ENCODE peak calls at places on chromosomes 11 and 22, in ten cellular contexts. T, I, R, L, W, N, Z, B, Y and S are unnamed samples.

GRCh38 chr11:86775342-86775741 is 25.0 kb upstream of the PRSS23 start:
- DNase-seq in T (no peak), I (no peak), R (no peak), L (no peak), W (no peak), N (no peak), Z (no peak), B (no peak), Y (no peak), S (no peak)

GRCh38 chr22:22884888-22885840 is 2.5 kb upstream of the IGLL5 start:
- DNase-seq in T (no peak), I (no peak), R (no peak), L (peak), W (no peak), N (no peak), Z (no peak), B (no peak), Y (no peak), S (no peak)

GRCh38 chr22:50627452-50627913 is 469 bp downstream of the ARSA start:
- DNase-seq in T (no peak), I (no peak), R (peak), L (no peak), W (peak), N (no peak), Z (peak), B (peak), Y (no peak), S (no peak)

GRCh38 chr11:8959546-8960166 is 4.6 kb downstream of the TMEM9B start:
- DNase-seq in T (peak), I (peak), R (no peak), L (no peak), W (peak), N (peak), Z (peak), B (peak), Y (peak), S (peak)

GRCh38 chr11:83278351-83278750 is 7.8 kb downstream of the CCDC90B start:
- DNase-seq in T (peak), I (no peak), R (no peak), L (no peak), W (no peak), N (no peak), Z (no peak), B (no peak), Y (peak), S (no peak)

GRCh38 chr11:28231475-28231874 is 123.3 kb downstream of the METTL15 start:
- DNase-seq in T (peak), I (no peak), R (no peak), L (no peak), W (peak), N (peak), Z (no peak), B (no peak), Y (no peak), S (no peak)

GRCh38 chr22:43399338-43399979 is 12.4 kb upstream of the MPPED1 start:
- DNase-seq in T (no peak), I (no peak), R (peak), L (no peak), W (no peak), N (no peak), Z (peak), B (no peak), Y (no peak), S (no peak)

GRCh38 chr11:59206635-59207034 is 6.1 kb downstream of the MPEG1 start:
- DNase-seq in T (peak), I (no peak), R (no peak), L (no peak), W (peak), N (peak), Z (peak), B (peak), Y (peak), S (no peak)

GRCh38 chr11:32893947-32894827 is 1.6 kb downstream of the QSER1 start:
- DNase-seq in T (peak), I (peak), R (no peak), L (peak), W (peak), N (peak), Z (peak), B (peak), Y (peak), S (no peak)

GRCh38 chr11:59263225-59263894 is 50.6 kb upstream of the MPEG1 start:
- DNase-seq in T (no peak), I (no peak), R (peak), L (no peak), W (no peak), N (no peak), Z (peak), B (peak), Y (no peak), S (no peak)

GRCh38 chr11:135002236-135002635 is 590.2 kb upstream of the B3GAT1 start:
- DNase-seq in T (no peak), I (no peak), R (no peak), L (no peak), W (no peak), N (no peak), Z (no peak), B (no peak), Y (no peak), S (no peak)

GRCh38 chr22:38103641-38104040 is 6.8 kb downstream of the BAIAP2L2 start:
- DNase-seq in T (no peak), I (no peak), R (no peak), L (no peak), W (no peak), N (no peak), Z (no peak), B (no peak), Y (no peak), S (no peak)

GRCh38 chr22:35728639-35729308 is 11.1 kb downstream of the APOL5 start:
- DNase-seq in T (no peak), I (no peak), R (peak), L (no peak), W (no peak), N (no peak), Z (no peak), B (peak), Y (no peak), S (peak)

GRCh38 chr11:7977251-7977917 is 9.8 kb upstream of the EIF3F start:
- DNase-seq in T (peak), I (no peak), R (no peak), L (no peak), W (peak), N (peak), Z (no peak), B (no peak), Y (peak), S (no peak)

GRCh38 chr11:35734669-35735068 is 72.1 kb downstream of the TRIM44 start:
- DNase-seq in T (no peak), I (no peak), R (no peak), L (no peak), W (no peak), N (no peak), Z (peak), B (no peak), Y (no peak), S (no peak)

GRCh38 chr22:45969414-45969799 is 7.6 kb downstream of the WNT7B start:
- DNase-seq in T (no peak), I (no peak), R (no peak), L (no peak), W (peak), N (no peak), Z (no peak), B (no peak), Y (no peak), S (no peak)
- TF ChIP-seq CTCF in T (no peak), I (no peak), R (no peak), L (no peak), W (no peak), N (peak), Z (peak), B (no peak), Y (no peak), S (no peak)

DNA sequence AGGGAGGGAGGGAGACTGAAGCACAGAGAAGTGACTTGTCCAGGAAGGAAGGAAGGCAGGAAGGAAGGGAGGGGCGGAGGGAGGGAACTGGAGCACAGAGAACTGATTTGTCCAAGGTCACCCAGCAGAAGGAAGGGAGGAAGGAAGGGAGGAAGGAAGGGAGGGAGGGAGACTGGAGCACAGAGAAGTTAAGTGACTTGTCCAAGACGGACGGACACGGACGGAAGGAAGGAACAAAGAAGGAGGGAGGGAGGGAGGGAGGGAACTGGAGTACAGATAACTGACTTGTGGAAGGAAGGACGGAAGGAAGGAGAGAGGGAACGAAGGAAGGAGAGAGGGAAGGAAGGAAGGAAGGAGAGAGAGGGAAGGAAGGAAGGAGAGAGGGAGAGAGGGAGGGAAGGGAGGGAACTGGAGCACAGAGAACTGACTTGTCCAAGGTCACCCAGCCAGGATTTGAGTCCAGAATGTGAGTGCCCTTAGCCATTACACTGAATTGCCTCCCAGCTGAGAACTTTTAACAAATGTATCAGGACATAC is 1.5 kb downstream of the SLC35F2 start:
- DNase-seq in T (no peak), I (no peak), R (no peak), L (peak), W (peak), N (no peak), Z (no peak), B (no peak), Y (no peak), S (no peak)
- H3K4me3 ChIP-seq in T (no peak), I (peak), R (no peak), L (no peak), W (peak), N (no peak), Z (no peak), B (no peak), Y (no peak), S (peak)

GRCh38 chr11:117354550-117354949 is 26.9 kb downstream of the CEP164 start:
- DNase-seq in T (no peak), I (no peak), R (no peak), L (no peak), W (no peak), N (no peak), Z (no peak), B (no peak), Y (no peak), S (no peak)

GRCh38 chr11:117361432-117361831 is 33.8 kb downstream of the CEP164 start:
- DNase-seq in T (no peak), I (no peak), R (no peak), L (no peak), W (no peak), N (no peak), Z (no peak), B (no peak), Y (no peak), S (no peak)

GRCh38 chr11:117356126-117356761 is 28.6 kb downstream of the CEP164 start:
- DNase-seq in T (no peak), I (no peak), R (no peak), L (no peak), W (peak), N (no peak), Z (no peak), B (no peak), Y (no peak), S (no peak)
- TF ChIP-seq CTCF in T (no peak), I (no peak), R (no peak), L (no peak), W (no peak), N (no peak), Z (peak), B (no peak), Y (no peak), S (no peak)

GRCh38 chr11:67239795-67240574 is 26.3 kb upstream of the GRK2 start:
- DNase-seq in T (peak), I (peak), R (peak), L (peak), W (peak), N (peak), Z (peak), B (peak), Y (peak), S (peak)

GRCh38 chr11:67242548-67242947 is 23.7 kb upstream of the GRK2 start:
- DNase-seq in T (no peak), I (no peak), R (no peak), L (no peak), W (no peak), N (no peak), Z (no peak), B (no peak), Y (no peak), S (no peak)

GRCh38 chr11:67237574-67237973 is 28.7 kb upstream of the GRK2 start:
- DNase-seq in T (no peak), I (no peak), R (no peak), L (no peak), W (no peak), N (no peak), Z (no peak), B (no peak), Y (no peak), S (no peak)

GRCh38 chr11:67240575-67241389 is 25.5 kb upstream of the GRK2 start:
- DNase-seq in T (peak), I (peak), R (peak), L (no peak), W (peak), N (peak), Z (peak), B (peak), Y (peak), S (no peak)

GRCh38 chr11:67238894-67239794 is 27.1 kb upstream of the GRK2 start:
- DNase-seq in T (no peak), I (no peak), R (no peak), L (no peak), W (no peak), N (peak), Z (no peak), B (no peak), Y (no peak), S (no peak)
- H3K4me3 ChIP-seq in T (peak), I (no peak), R (no peak), L (no peak), W (peak), N (peak), Z (peak), B (no peak), Y (peak), S (peak)